ENCODE peak calls at places on chromosomes 12 and 14, in ten cellular contexts. L, Z, T, M, F, B, E, C, H and D are unnamed samples. For H3K36me3, the result is how much of the 10 kb centered on the place peaks cover.

GRCh38 chr12:113860950-113861349 is 105.2 kb downstream of the RBM19 start:
- DNase-seq in M (no peak), F (no peak), L (no peak), T (no peak), Z (no peak), B (peak), H (no peak), C (no peak), E (no peak), D (no peak)

GRCh38 chr12:34402228-34402898 is 380.1 kb downstream of the ALG10 start:
- DNase-seq in F (peak), E (no peak), M (peak), Z (peak), C (peak), T (peak), L (peak), H (peak), B (no peak), D (peak)

GRCh38 chr12:101697197-101697929 is at the start of gene CHPT1:
- DNase-seq in H (peak), E (peak), F (peak), B (peak), Z (peak), M (peak), L (peak), C (peak), T (peak), D (peak)

GRCh38 chr14:99350751-99351150 is 78.8 kb upstream of the BCL11B start:
- DNase-seq in L (no peak), F (no peak), Z (no peak), H (no peak), M (peak), E (no peak), T (no peak), C (no peak), B (no peak), D (no peak)

GRCh38 chr14:80538633-80539375 is 327.5 kb upstream of the DIO2 start:
- DNase-seq in L (no peak), B (no peak), F (no peak), H (no peak), Z (no peak), M (no peak), E (peak), C (no peak), T (no peak), D (no peak)

GRCh38 chr14:95023115-95023514 is 134.2 kb downstream of the DICER1 start:
- DNase-seq in F (no peak), E (no peak), B (no peak), M (no peak), Z (no peak), T (no peak), C (no peak), L (no peak), H (no peak), D (no peak)

GRCh38 chr12:65339161-65339560 is 60.7 kb downstream of the MSRB3 start:
- DNase-seq in B (no peak), M (no peak), T (no peak), Z (no peak), L (no peak), C (no peak), E (no peak), H (no peak), F (no peak), D (no peak)

GRCh38 chr14:56585461-56586084 is 6.0 kb downstream of the TMEM260 start:
- DNase-seq in Z (no peak), L (no peak), H (no peak), F (no peak), C (no peak), T (no peak), M (no peak), B (peak), E (no peak), D (no peak)

GRCh38 chr14:99121027-99121875 is 150.7 kb downstream of the BCL11B start:
- DNase-seq in M (no peak), Z (no peak), B (no peak), T (no peak), F (no peak), C (no peak), L (no peak), E (no peak), H (no peak), D (no peak)

GRCh38 chr14:58362798-58363412 is 32.8 kb upstream of the TOMM20L start:
- DNase-seq in Z (no peak), T (no peak), B (peak), C (no peak), H (no peak), L (no peak), F (no peak), M (no peak), E (peak), D (no peak)

GRCh38 chr14:99589031-99589441 is 15.0 kb downstream of the CCDC85C start:
- DNase-seq in E (no peak), M (no peak), H (no peak), B (peak), T (no peak), L (no peak), Z (no peak), C (peak), F (no peak), D (no peak)

GRCh38 chr12:118052324-118053070 is 8.5 kb downstream of the WSB2 start:
- DNase-seq in T (peak), C (no peak), B (peak), M (peak), Z (peak), E (peak), H (peak), L (peak), F (no peak), D (peak)

GRCh38 chr14:100888789-100889315 is 14.7 kb downstream of the RTL1 start:
- DNase-seq in L (no peak), F (no peak), Z (no peak), T (no peak), M (no peak), B (no peak), H (no peak), E (no peak), C (no peak), D (no peak)

GRCh38 chr14:90658541-90658967 is 157.7 kb downstream of the TTC7B start:
- DNase-seq in L (no peak), C (no peak), F (no peak), T (no peak), Z (no peak), M (no peak), E (no peak), H (no peak), B (peak), D (no peak)

GRCh38 chr14:77256694-77257093 is 14.3 kb downstream of the NGB start:
- DNase-seq in L (no peak), C (no peak), F (no peak), E (no peak), H (peak), B (no peak), Z (no peak), T (no peak), M (no peak), D (no peak)

GRCh38 chr12:64103821-64104220 is 118.3 kb downstream of the KICS2 start:
- DNase-seq in B (peak), M (no peak), L (no peak), H (no peak), T (no peak), E (no peak), C (no peak), F (no peak), Z (no peak), D (no peak)

GRCh38 chr14:66231823-66232222 is 254.3 kb upstream of the CCDC196 start:
- DNase-seq in L (no peak), E (no peak), C (no peak), B (no peak), Z (no peak), T (no peak), F (no peak), H (no peak), M (no peak), D (no peak)

GRCh38 chr14:99727096-99727870 is 43.2 kb downstream of the CYP46A1 start:
- DNase-seq in Z (no peak), F (no peak), L (no peak), T (no peak), H (peak), E (no peak), C (no peak), M (peak), B (no peak), D (no peak)

GRCh38 chr14:65330416-65330815 is 82.1 kb upstream of the FUT8 start:
- DNase-seq in T (no peak), F (no peak), H (no peak), Z (no peak), M (no peak), C (no peak), L (no peak), B (no peak), E (no peak), D (no peak)

GRCh38 chr14:90517431-90517841 is 120.6 kb downstream of the CALM1 start:
- DNase-seq in M (no peak), F (no peak), T (no peak), B (no peak), Z (no peak), C (no peak), H (no peak), E (peak), L (no peak), D (no peak)

GRCh38 chr12:84789184-84789583 is 123.4 kb downstream of the SLC6A15 start:
- DNase-seq in T (no peak), C (no peak), L (no peak), F (no peak), H (no peak), E (no peak), M (no peak), B (no peak), Z (no peak), D (no peak)

GRCh38 chr12:5094550-5094949 is 50.9 kb downstream of the KCNA5 start:
- DNase-seq in F (no peak), B (peak), C (no peak), T (no peak), L (no peak), H (no peak), Z (no peak), M (no peak), E (no peak), D (no peak)

GRCh38 chr12:13293086-13293485 is 96.6 kb downstream of the EMP1 start:
- DNase-seq in M (no peak), E (no peak), C (no peak), B (peak), L (no peak), T (no peak), Z (no peak), H (no peak), F (no peak), D (no peak)

GRCh38 chr12:2083561-2083960 is 30.8 kb downstream of the CACNA1C start:
- DNase-seq in B (peak), L (no peak), Z (no peak), M (no peak), C (no peak), T (no peak), H (no peak), F (no peak), E (no peak), D (no peak)

GRCh38 chr14:23538785-23539184 is 12.8 kb downstream of the ZFHX2 start:
- DNase-seq in F (no peak), H (no peak), L (no peak), T (peak), C (peak), M (no peak), E (no peak), B (no peak), Z (no peak), D (no peak)

GRCh38 chr12:42447371-42447786 is 121.4 kb downstream of the PPHLN1 start:
- DNase-seq in H (no peak), Z (no peak), C (no peak), M (no peak), T (no peak), L (no peak), F (no peak), B (peak), E (no peak), D (no peak)

GRCh38 chr14:101037021-101037817 is 133.7 kb upstream of the RTL1 start:
- DNase-seq in T (no peak), E (no peak), Z (peak), H (no peak), C (no peak), F (no peak), L (no peak), M (peak), B (no peak), D (no peak)

GRCh38 chr14:63647696-63648410 is 6.2 kb upstream of the WDR89 start:
- DNase-seq in M (no peak), E (no peak), H (no peak), L (no peak), Z (no peak), F (no peak), B (peak), T (no peak), C (no peak), D (no peak)

GRCh38 chr12:49089831-49090773 is 4.5 kb downstream of the DHH start:
- DNase-seq in M (peak), H (peak), F (peak), E (no peak), B (peak), C (peak), Z (peak), T (peak), L (no peak), D (peak)

GRCh38 chr14:68466491-68466977 is 326.3 kb downstream of the ZFP36L1 start:
- DNase-seq in E (peak), L (no peak), F (no peak), B (peak), M (no peak), T (no peak), H (no peak), C (no peak), Z (no peak), D (no peak)

GRCh38 chr12:109347579-109347978 is at the start of gene MYO1H:
- DNase-seq in T (no peak), L (no peak), F (no peak), H (no peak), M (no peak), C (no peak), B (no peak), E (no peak), Z (no peak), D (no peak)

GRCh38 chr14:68951051-68951797 is 27.9 kb downstream of the ACTN1 start:
- DNase-seq in F (no peak), C (no peak), H (peak), B (peak), L (peak), E (no peak), T (peak), Z (peak), M (peak), D (peak)

GRCh38 chr12:24864796-24865125 is 84.1 kb downstream of the BCAT1 start:
- DNase-seq in L (no peak), B (peak), M (no peak), Z (no peak), T (no peak), E (no peak), F (no peak), C (no peak), H (no peak), D (no peak)

DNA sequence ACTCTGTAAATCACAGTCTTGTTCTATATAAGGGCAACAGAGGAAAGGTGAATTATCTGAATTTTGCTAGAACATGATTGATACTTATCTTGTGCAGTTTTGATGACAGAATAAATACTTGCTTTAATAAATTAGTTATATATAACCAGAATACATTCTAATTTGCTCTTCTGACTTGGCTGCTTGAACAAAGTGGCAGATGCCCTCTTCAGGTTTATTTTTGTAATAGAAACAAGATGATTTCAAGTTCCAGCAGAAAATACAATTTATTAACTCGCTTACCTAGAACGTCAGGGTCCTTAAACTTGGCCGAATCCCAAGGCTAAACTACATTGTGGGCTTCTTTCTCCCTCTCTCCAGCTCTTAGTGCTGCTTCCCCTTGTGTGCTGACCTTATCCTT is 57.6 kb upstream of the SSTR1 start:
- DNase-seq in F (no peak), L (no peak), H (no peak), C (no peak), B (no peak), Z (no peak), M (no peak), E (no peak), T (no peak), D (no peak)
- TF ChIP-seq CTCF in F (no peak), L (no peak), H (no peak), C (no peak), B (peak), Z (no peak), M (no peak), E (no peak), T (no peak), D (no peak)

DNA sequence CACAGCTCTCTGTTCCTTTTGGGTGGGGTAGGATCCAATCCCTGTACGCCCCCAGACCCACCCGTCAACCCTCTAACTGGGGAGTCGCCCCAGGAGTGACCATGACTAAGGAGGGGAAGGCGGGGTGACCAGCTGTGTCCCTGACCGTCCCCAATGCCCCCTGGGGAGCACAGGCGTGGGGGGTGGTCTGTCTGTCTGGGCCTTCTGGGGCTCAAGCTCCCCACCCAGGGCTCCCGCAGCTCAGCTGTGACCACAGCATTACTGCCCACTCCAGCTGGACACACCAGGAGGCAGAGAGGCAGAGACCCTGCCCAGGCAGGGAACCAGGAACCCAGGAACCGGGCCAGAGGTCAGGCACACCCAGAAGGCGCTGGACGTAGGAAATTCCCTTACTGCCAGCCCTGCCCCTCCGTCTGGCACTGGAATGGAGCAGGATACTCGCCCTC is 871 bp downstream of the INF2 start:
- DNase-seq in L (no peak), C (no peak), Z (no peak), T (peak), F (no peak), B (no peak), M (no peak), H (no peak), E (no peak), D (peak)
- H3K27ac ChIP-seq in L (peak), C (peak), Z (peak), T (peak), F (peak), B (peak), M (peak), H (peak), E (peak), D (peak)

GRCh38 chr12:111436811-111437210 is 31.1 kb downstream of the SH2B3 start:
- DNase-seq in M (no peak), Z (no peak), T (no peak), E (no peak), L (no peak), C (no peak), F (no peak), H (no peak), B (no peak), D (peak)
- H3K36me3 ChIP-seq in M (under half), Z (under half), T (under half), E (under half), L (under half), C (under half), F (under half), H (under half), B (under half), D (under half)

GRCh38 chr12:72564120-72564519 is 291.9 kb downstream of the TRHDE start:
- DNase-seq in F (no peak), T (no peak), H (no peak), M (no peak), E (no peak), L (no peak), C (no peak), B (no peak), Z (no peak), D (no peak)

DNA sequence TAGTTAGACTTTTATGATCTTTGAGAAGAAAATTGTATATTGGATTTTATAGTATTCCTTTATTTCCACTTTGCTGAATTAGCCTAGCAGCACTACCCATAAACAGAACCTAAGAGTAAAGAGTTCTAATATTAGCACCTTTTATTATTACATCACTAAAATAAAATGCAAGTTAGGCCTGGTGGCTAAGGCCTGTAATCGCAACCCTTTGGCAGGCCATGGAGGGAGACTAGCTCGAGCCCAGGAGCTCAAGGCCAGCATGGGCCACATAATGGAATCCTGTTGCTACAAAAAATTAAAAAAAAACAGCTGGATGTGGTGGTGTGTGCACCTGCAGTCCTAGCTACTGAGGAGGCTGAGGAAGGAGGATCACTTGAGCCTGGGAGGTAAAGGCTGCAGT is 288.2 kb downstream of the TRHDE start:
- DNase-seq in M (no peak), F (no peak), T (no peak), B (peak), C (no peak), H (no peak), E (no peak), Z (no peak), L (no peak), D (no peak)
- TF ChIP-seq CTCF in M (no peak), F (no peak), T (no peak), B (no peak), C (no peak), H (no peak), E (no peak), Z (no peak), L (no peak), D (no peak)

GRCh38 chr12:69239286-69239921 is at the start of gene CPSF6:
- DNase-seq in C (peak), T (peak), M (peak), H (peak), F (peak), Z (peak), L (peak), E (peak), B (peak), D (peak)

GRCh38 chr12:69238589-69239285 is 632 bp upstream of the CPSF6 start:
- DNase-seq in T (no peak), B (no peak), Z (no peak), M (no peak), C (no peak), H (no peak), F (no peak), E (no peak), L (no peak), D (no peak)

GRCh38 chr12:69241444-69242092 is 2.2 kb downstream of the CPSF6 start:
- DNase-seq in M (no peak), F (no peak), T (no peak), H (no peak), C (no peak), L (no peak), B (peak), Z (no peak), E (no peak), D (no peak)

GRCh38 chr12:69239922-69240624 is 704 bp downstream of the CPSF6 start:
- DNase-seq in B (peak), H (peak), L (peak), E (no peak), M (peak), C (peak), Z (peak), F (peak), T (peak), D (peak)

GRCh38 chr12:69240625-69240984 is 1.2 kb downstream of the CPSF6 start:
- DNase-seq in E (no peak), M (no peak), C (no peak), T (no peak), L (no peak), Z (no peak), B (peak), H (no peak), F (peak), D (no peak)
- H3K27ac ChIP-seq in E (peak), M (peak), C (peak), T (no peak), L (peak), Z (peak), B (peak), H (peak), F (peak), D (peak)

GRCh38 chr12:6602526-6602925 is 4.7 kb downstream of the CHD4 start:
- DNase-seq in T (no peak), B (no peak), H (no peak), C (no peak), L (no peak), F (no peak), E (no peak), Z (no peak), M (no peak), D (no peak)

GRCh38 chr12:6606331-6607131 is 648 bp downstream of the CHD4 start:
- DNase-seq in E (peak), M (peak), B (peak), T (peak), L (peak), F (peak), Z (peak), C (peak), H (peak), D (peak)

GRCh38 chr12:6603095-6603567 is 4.0 kb downstream of the CHD4 start:
- DNase-seq in E (no peak), H (no peak), F (peak), T (peak), B (peak), L (peak), Z (peak), M (no peak), C (peak), D (peak)

GRCh38 chr12:6605425-6606330 is 1.5 kb downstream of the CHD4 start:
- DNase-seq in H (no peak), F (peak), M (no peak), E (no peak), L (no peak), Z (peak), C (no peak), B (peak), T (no peak), D (no peak)

GRCh38 chr12:6604254-6605029 is 2.7 kb downstream of the CHD4 start:
- DNase-seq in Z (no peak), L (no peak), T (no peak), C (no peak), M (no peak), B (no peak), E (no peak), F (no peak), H (no peak), D (no peak)
- H3K36me3 ChIP-seq in Z (under half), L (under half), T (under half), C (half or more), M (under half), B (under half), E (under half), F (under half), H (under half), D (under half)

GRCh38 chr14:106564058-106564643 is 1037.8 kb downstream of the TMEM121 start:
- DNase-seq in H (peak), F (peak), Z (no peak), M (peak), T (no peak), C (peak), L (peak), E (peak), B (no peak), D (no peak)
- TF ChIP-seq CTCF in H (peak), F (peak), Z (no peak), M (peak), T (no peak), C (peak), L (peak), E (peak), B (no peak), D (no peak)

GRCh38 chr12:9660046-9660445 is 9.5 kb upstream of the CLEC2D start:
- DNase-seq in Z (no peak), B (no peak), T (no peak), M (no peak), C (no peak), E (no peak), L (no peak), F (no peak), H (no peak), D (no peak)
- H3K27ac ChIP-seq in Z (no peak), B (no peak), T (no peak), M (no peak), C (no peak), E (no peak), L (no peak), F (no peak), H (no peak), D (no peak)